ENCODE peak calls at places on chromosomes 6 and 20, in five cellular contexts. E is heart left ventricle, T is Peyer's patch, G is ovary, P is prostate gland. U is an unnamed sample.

GRCh38 chr6:48069280-48069679 is 41.7 kb downstream of the PTCHD4 start:
- DNase-seq in E (no peak), T (no peak), G (no peak), P (no peak), U (no peak)

GRCh38 chr20:50022676-50023075 is 39.9 kb downstream of the SNAI1 start:
- DNase-seq in E (no peak), T (no peak), G (no peak), P (no peak), U (no peak)

GRCh38 chr20:36311854-36312723 is 6.0 kb downstream of the DLGAP4 start:
- DNase-seq in E (no peak), T (no peak), G (peak; percentile 8), P (no peak), U (no peak)

GRCh38 chr6:46815130-46815529 is 21.9 kb downstream of the MEP1A start:
- DNase-seq in E (no peak), T (no peak), G (no peak), P (no peak), U (no peak)

GRCh38 chr6:14476793-14477531 is 359.4 kb downstream of the CD83 start:
- DNase-seq in E (no peak), T (no peak), G (peak; percentile 85), P (peak; percentile 20), U (peak; percentile 93)

GRCh38 chr6:166078294-166078693 is 89.4 kb downstream of the TBXT start:
- DNase-seq in E (no peak), T (no peak), G (no peak), P (no peak), U (no peak)

GRCh38 chr20:50308513-50309279 is 118.1 kb downstream of the CEBPB start:
- DNase-seq in E (peak; percentile 93), T (peak; percentile 42), G (peak; percentile 97), P (peak; percentile 70), U (peak; percentile 29)

GRCh38 chr6:51717477-51717876 is 369.9 kb downstream of the PKHD1 start:
- DNase-seq in E (no peak), T (no peak), G (no peak), P (no peak), U (no peak)

GRCh38 chr20:32495949-32496348 is 89.2 kb downstream of the NOL4L start:
- DNase-seq in E (no peak), T (no peak), G (no peak), P (no peak), U (no peak)

GRCh38 chr20:9597547-9597946 is 83.2 kb downstream of the LAMP5 start:
- DNase-seq in E (no peak), T (no peak), G (no peak), P (no peak), U (no peak)

GRCh38 chr6:69918766-69919165 is 52.4 kb downstream of the COL19A1 start:
- DNase-seq in E (no peak), T (no peak), G (no peak), P (no peak), U (no peak)

GRCh38 chr6:49462599-49462926 is 490 bp downstream of the MMUT start:
- DNase-seq in E (no peak), T (no peak), G (no peak), P (no peak), U (peak; percentile 78)

GRCh38 chr6:116409756-116410155 is 39.0 kb downstream of the DSE start:
- DNase-seq in E (no peak), T (peak; percentile 55), G (no peak), P (no peak), U (no peak)

GRCh38 chr6:26158581-26159416 is 71.6 kb downstream of the HFE start:
- DNase-seq in E (peak; percentile 75), T (peak; percentile 75), G (peak; percentile 73), P (peak; percentile 88), U (peak; percentile 84)

GRCh38 chr6:121666809-121667208 is 231.4 kb downstream of the GJA1 start:
- DNase-seq in E (no peak), T (no peak), G (no peak), P (no peak), U (no peak)

GRCh38 chr6:138571585-138572199 is 72.4 kb upstream of the NHSL1 start:
- DNase-seq in E (no peak), T (no peak), G (no peak), P (no peak), U (no peak)

GRCh38 chr20:50292324-50293243 is 102.0 kb downstream of the CEBPB start:
- DNase-seq in E (peak; percentile 94), T (peak; percentile 47), G (peak; percentile 99), P (peak; percentile 78), U (peak; percentile 98)

GRCh38 chr6:43013843-43014433 is at the start of the genes KLHDC3 and MEA1:
- DNase-seq in E (peak; percentile 99), T (peak; percentile 99), G (peak; percentile 100), P (peak; percentile 99), U (peak; percentile 99)
- TF ChIP-seq POLR2A in E (peak; percentile 65), T (no peak), G (peak; percentile 29), P (peak; percentile 58), U (peak; percentile 74)

GRCh38 chr6:4775591-4776492 is at the start of gene CDYL:
- DNase-seq in E (peak; percentile 95), T (peak; percentile 76), G (peak; percentile 86), P (peak; percentile 80), U (peak; percentile 93)
- TF ChIP-seq POLR2A in E (no peak), T (peak; percentile 26), G (no peak), P (peak; percentile 34), U (no peak)

GRCh38 chr6:218153-219018 is 73.9 kb upstream of the DUSP22 start:
- DNase-seq in E (no peak), T (peak; percentile 71), G (no peak), P (no peak), U (no peak)
- TF ChIP-seq POLR2A in E (no peak), T (no peak), G (no peak), P (no peak), U (no peak)

DNA sequence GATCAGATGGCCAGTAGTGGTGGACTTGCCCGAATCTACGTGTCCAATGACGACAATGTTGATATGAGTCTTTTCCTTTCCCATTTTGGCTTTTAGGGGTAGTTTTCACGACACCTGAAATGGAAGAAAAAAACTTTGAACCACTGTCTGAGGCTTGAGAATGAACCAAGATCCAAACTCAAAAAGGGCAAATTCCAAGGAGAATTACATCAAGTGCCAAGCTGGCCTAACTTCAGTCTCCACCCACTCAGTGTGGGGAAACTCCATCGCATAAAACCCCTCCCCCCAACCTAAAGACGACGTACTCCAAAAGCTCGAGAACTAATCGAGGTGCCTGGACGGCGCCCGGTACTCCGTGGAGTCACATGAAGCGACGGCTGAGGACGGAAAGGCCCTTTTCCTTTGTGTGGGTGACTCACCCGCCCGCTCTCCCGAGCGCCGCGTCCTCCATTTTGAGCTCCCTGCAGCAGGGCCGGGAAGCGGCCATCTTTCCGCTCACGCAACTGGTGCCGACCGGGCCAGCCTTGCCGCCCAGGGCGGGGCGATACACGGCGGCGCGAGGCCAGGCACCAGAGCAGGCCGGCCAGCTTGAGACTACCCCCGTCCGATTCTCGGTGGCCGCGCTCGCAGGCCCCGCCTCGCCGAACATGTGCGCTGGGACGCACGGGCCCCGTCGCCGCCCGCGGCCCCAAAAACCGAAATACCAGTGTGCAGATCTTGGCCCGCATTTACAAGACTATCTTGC is 717 bp downstream of the EEF1A1 start:
- DNase-seq in E (peak; percentile 89), T (peak; percentile 57), G (peak; percentile 73), P (peak; percentile 47), U (peak; percentile 93)
- TF ChIP-seq POLR2A in E (no peak), T (peak; percentile 37), G (peak; percentile 13), P (peak; percentile 52), U (no peak)

GRCh38 chr20:37527638-37528441 is at the start of gene BLCAP:
- DNase-seq in E (peak; percentile 95), T (peak; percentile 92), G (peak; percentile 87), P (peak; percentile 85), U (peak; percentile 97)
- TF ChIP-seq POLR2A in E (peak; percentile 85), T (peak; percentile 95), G (no peak), P (peak; percentile 86), U (peak; percentile 65)

GRCh38 chr20:62120990-62121775 is 1.1 kb upstream of the LSM14B start:
- DNase-seq in E (peak; percentile 74), T (no peak), G (peak; percentile 49), P (peak; percentile 32), U (peak; percentile 75)
- TF ChIP-seq POLR2A in E (peak; percentile 69), T (no peak), G (no peak), P (no peak), U (no peak)

GRCh38 chr20:3193806-3194616 is 10.5 kb downstream of the DDRGK1 start:
- DNase-seq in E (no peak), T (no peak), G (no peak), P (no peak), U (no peak)
- TF ChIP-seq POLR2A in E (no peak), T (no peak), G (no peak), P (no peak), U (no peak)

GRCh38 chr20:62390306-62391164 is 3.6 kb downstream of the RPS21 start:
- DNase-seq in E (no peak), T (no peak), G (no peak), P (no peak), U (no peak)
- TF ChIP-seq POLR2A in E (no peak), T (no peak), G (no peak), P (no peak), U (no peak)

GRCh38 chr6:31493875-31494694 is 3.9 kb upstream of the MICB start:
- DNase-seq in E (peak; percentile 91), T (peak; percentile 90), G (peak; percentile 71), P (peak; percentile 73), U (peak; percentile 85)
- TF ChIP-seq POLR2A in E (no peak), T (peak; percentile 0), G (no peak), P (peak; percentile 18), U (no peak)

U was measured in erythroblast.